ENCODE peak calls at places on chromosomes 2 and 18, in nine cellular contexts. One of them, this sample, is unnamed.

GRCh38 chr18:35355140-35355618 is 11.0 kb upstream of the ZNF24 start:
- DNase-seq in brain microvascular endothelial cell: peak
- DNase-seq in left ventricle myocardium inferior: peak
- DNase-seq in A549: no peak
- DNase-seq in astrocyte of the spinal cord: peak
- DNase-seq in neural progenitor cell: peak
- DNase-seq in cardiac fibroblast: peak
- DNase-seq in fibroblast of lung: peak
- DNase-seq in body of pancreas: peak
- DNase-seq in this sample: peak

GRCh38 chr18:9743200-9744016 is 35.3 kb downstream of the RAB31 start:
- DNase-seq in brain microvascular endothelial cell: peak
- DNase-seq in left ventricle myocardium inferior: no peak
- DNase-seq in A549: peak
- DNase-seq in astrocyte of the spinal cord: peak
- DNase-seq in neural progenitor cell: no peak
- DNase-seq in cardiac fibroblast: peak
- DNase-seq in fibroblast of lung: peak
- DNase-seq in body of pancreas: no peak
- DNase-seq in this sample: peak

GRCh38 chr18:24254071-24254470 is 115.2 kb downstream of the CABYR start:
- DNase-seq in brain microvascular endothelial cell: no peak
- DNase-seq in left ventricle myocardium inferior: no peak
- DNase-seq in A549: no peak
- DNase-seq in astrocyte of the spinal cord: no peak
- DNase-seq in neural progenitor cell: no peak
- DNase-seq in cardiac fibroblast: no peak
- DNase-seq in fibroblast of lung: no peak
- DNase-seq in body of pancreas: no peak
- DNase-seq in this sample: no peak

GRCh38 chr2:238930216-238930615 is 82.3 kb downstream of the TWIST2 start:
- DNase-seq in brain microvascular endothelial cell: no peak
- DNase-seq in left ventricle myocardium inferior: no peak
- DNase-seq in A549: no peak
- DNase-seq in astrocyte of the spinal cord: no peak
- DNase-seq in neural progenitor cell: no peak
- DNase-seq in cardiac fibroblast: no peak
- DNase-seq in fibroblast of lung: no peak
- DNase-seq in body of pancreas: no peak
- DNase-seq in this sample: no peak

GRCh38 chr18:2971741-2972552 is 41.0 kb downstream of the LPIN2 start:
- DNase-seq in brain microvascular endothelial cell: peak
- DNase-seq in left ventricle myocardium inferior: peak
- DNase-seq in A549: no peak
- DNase-seq in astrocyte of the spinal cord: peak
- DNase-seq in neural progenitor cell: no peak
- DNase-seq in cardiac fibroblast: peak
- DNase-seq in fibroblast of lung: no peak
- DNase-seq in body of pancreas: peak
- DNase-seq in this sample: no peak

GRCh38 chr2:200172944-200173481 is 133.5 kb upstream of the SPATS2L start:
- DNase-seq in brain microvascular endothelial cell: peak
- DNase-seq in left ventricle myocardium inferior: no peak
- DNase-seq in A549: no peak
- DNase-seq in astrocyte of the spinal cord: peak
- DNase-seq in neural progenitor cell: no peak
- DNase-seq in cardiac fibroblast: peak
- DNase-seq in fibroblast of lung: peak
- DNase-seq in body of pancreas: no peak
- DNase-seq in this sample: no peak

GRCh38 chr2:201483337-201483736 is 31.8 kb downstream of the STRADB start:
- DNase-seq in brain microvascular endothelial cell: no peak
- DNase-seq in left ventricle myocardium inferior: no peak
- DNase-seq in A549: no peak
- DNase-seq in astrocyte of the spinal cord: no peak
- DNase-seq in neural progenitor cell: no peak
- DNase-seq in cardiac fibroblast: no peak
- DNase-seq in fibroblast of lung: no peak
- DNase-seq in body of pancreas: no peak
- DNase-seq in this sample: no peak

GRCh38 chr18:22828171-22828570 is 105.0 kb upstream of the RBBP8 start:
- DNase-seq in brain microvascular endothelial cell: no peak
- DNase-seq in left ventricle myocardium inferior: no peak
- DNase-seq in A549: no peak
- DNase-seq in astrocyte of the spinal cord: peak
- DNase-seq in neural progenitor cell: no peak
- DNase-seq in cardiac fibroblast: peak
- DNase-seq in fibroblast of lung: peak
- DNase-seq in body of pancreas: no peak
- DNase-seq in this sample: peak

GRCh38 chr2:30649278-30649677 is 158.0 kb downstream of the CAPN13 start:
- DNase-seq in brain microvascular endothelial cell: no peak
- DNase-seq in left ventricle myocardium inferior: no peak
- DNase-seq in A549: no peak
- DNase-seq in astrocyte of the spinal cord: no peak
- DNase-seq in neural progenitor cell: no peak
- DNase-seq in cardiac fibroblast: no peak
- DNase-seq in fibroblast of lung: no peak
- DNase-seq in body of pancreas: no peak
- DNase-seq in this sample: no peak

GRCh38 chr2:38076710-38077430 is 919 bp upstream of the CYP1B1 start:
- DNase-seq in brain microvascular endothelial cell: peak
- DNase-seq in left ventricle myocardium inferior: peak
- DNase-seq in A549: peak
- DNase-seq in astrocyte of the spinal cord: peak
- DNase-seq in neural progenitor cell: peak
- DNase-seq in cardiac fibroblast: peak
- DNase-seq in fibroblast of lung: peak
- DNase-seq in body of pancreas: peak
- DNase-seq in this sample: peak

GRCh38 chr2:200467806-200468686 is 41.8 kb downstream of the KCTD18 start:
- DNase-seq in brain microvascular endothelial cell: no peak
- DNase-seq in left ventricle myocardium inferior: no peak
- DNase-seq in A549: no peak
- DNase-seq in astrocyte of the spinal cord: no peak
- DNase-seq in neural progenitor cell: no peak
- DNase-seq in cardiac fibroblast: no peak
- DNase-seq in fibroblast of lung: no peak
- DNase-seq in body of pancreas: no peak
- DNase-seq in this sample: no peak

GRCh38 chr2:206856474-206856873 is 82.8 kb upstream of the CPO start:
- DNase-seq in brain microvascular endothelial cell: peak
- DNase-seq in left ventricle myocardium inferior: no peak
- DNase-seq in A549: no peak
- DNase-seq in astrocyte of the spinal cord: peak
- DNase-seq in neural progenitor cell: no peak
- DNase-seq in cardiac fibroblast: peak
- DNase-seq in fibroblast of lung: peak
- DNase-seq in body of pancreas: no peak
- DNase-seq in this sample: peak

GRCh38 chr18:4106407-4107033 is 348.6 kb downstream of the DLGAP1 start:
- DNase-seq in brain microvascular endothelial cell: peak
- DNase-seq in left ventricle myocardium inferior: peak
- DNase-seq in A549: peak
- DNase-seq in astrocyte of the spinal cord: peak
- DNase-seq in neural progenitor cell: peak
- DNase-seq in cardiac fibroblast: peak
- DNase-seq in fibroblast of lung: peak
- DNase-seq in body of pancreas: peak
- DNase-seq in this sample: peak

GRCh38 chr2:31675485-31675901 is 94.8 kb upstream of the SRD5A2 start:
- DNase-seq in brain microvascular endothelial cell: no peak
- DNase-seq in left ventricle myocardium inferior: no peak
- DNase-seq in A549: no peak
- DNase-seq in astrocyte of the spinal cord: no peak
- DNase-seq in neural progenitor cell: peak
- DNase-seq in cardiac fibroblast: no peak
- DNase-seq in fibroblast of lung: no peak
- DNase-seq in body of pancreas: peak
- DNase-seq in this sample: no peak

GRCh38 chr2:20465716-20466391 is 19.0 kb downstream of the RHOB start:
- DNase-seq in brain microvascular endothelial cell: no peak
- DNase-seq in left ventricle myocardium inferior: no peak
- DNase-seq in A549: no peak
- DNase-seq in astrocyte of the spinal cord: no peak
- DNase-seq in neural progenitor cell: no peak
- DNase-seq in cardiac fibroblast: no peak
- DNase-seq in fibroblast of lung: no peak
- DNase-seq in body of pancreas: peak
- DNase-seq in this sample: peak

GRCh38 chr2:60552096-60552850 is 1.2 kb downstream of the BCL11A start:
- DNase-seq in brain microvascular endothelial cell: no peak
- DNase-seq in left ventricle myocardium inferior: no peak
- DNase-seq in A549: no peak
- DNase-seq in astrocyte of the spinal cord: peak
- DNase-seq in neural progenitor cell: peak
- DNase-seq in cardiac fibroblast: no peak
- DNase-seq in fibroblast of lung: peak
- DNase-seq in body of pancreas: peak
- DNase-seq in this sample: peak

GRCh38 chr2:4882421-4882820 is 809.8 kb upstream of the SOX11 start:
- DNase-seq in brain microvascular endothelial cell: peak
- DNase-seq in left ventricle myocardium inferior: no peak
- DNase-seq in A549: no peak
- DNase-seq in astrocyte of the spinal cord: peak
- DNase-seq in neural progenitor cell: no peak
- DNase-seq in cardiac fibroblast: no peak
- DNase-seq in fibroblast of lung: no peak
- DNase-seq in body of pancreas: no peak
- DNase-seq in this sample: no peak

GRCh38 chr2:239379641-239380170 is 21.1 kb downstream of the HDAC4 start:
- DNase-seq in brain microvascular endothelial cell: no peak
- DNase-seq in left ventricle myocardium inferior: no peak
- DNase-seq in A549: no peak
- DNase-seq in astrocyte of the spinal cord: no peak
- DNase-seq in neural progenitor cell: peak
- DNase-seq in cardiac fibroblast: no peak
- DNase-seq in fibroblast of lung: no peak
- DNase-seq in body of pancreas: no peak
- DNase-seq in this sample: no peak

GRCh38 chr2:40760071-40760666 is 308.3 kb upstream of the SLC8A1 start:
- DNase-seq in brain microvascular endothelial cell: peak
- DNase-seq in left ventricle myocardium inferior: no peak
- DNase-seq in A549: peak
- DNase-seq in astrocyte of the spinal cord: peak
- DNase-seq in neural progenitor cell: peak
- DNase-seq in cardiac fibroblast: peak
- DNase-seq in fibroblast of lung: peak
- DNase-seq in body of pancreas: peak
- DNase-seq in this sample: peak

DNA sequence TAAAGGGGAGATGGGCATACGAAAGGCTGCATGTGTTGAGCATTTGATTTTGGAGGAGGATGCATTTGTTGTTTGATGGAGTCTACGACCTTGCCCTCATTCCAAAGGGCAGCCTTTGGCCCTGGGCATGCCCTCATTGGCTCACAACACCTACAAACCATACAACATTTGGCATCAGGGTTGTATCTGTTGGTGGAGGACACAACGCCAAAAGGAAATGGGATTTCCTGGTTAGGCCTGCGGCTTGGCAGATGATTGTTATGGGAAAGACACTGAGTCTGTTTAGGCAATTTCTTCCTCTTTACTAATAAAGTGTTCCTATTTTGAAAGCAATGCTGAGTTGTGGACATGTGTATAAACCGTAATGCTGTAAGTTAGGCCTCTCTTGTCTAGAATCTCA is 246.9 kb downstream of the LDLRAD4 start:
- DNase-seq in brain microvascular endothelial cell: no peak
- DNase-seq in left ventricle myocardium inferior: no peak
- DNase-seq in A549: no peak
- DNase-seq in astrocyte of the spinal cord: no peak
- DNase-seq in neural progenitor cell: no peak
- DNase-seq in cardiac fibroblast: no peak
- DNase-seq in fibroblast of lung: no peak
- DNase-seq in body of pancreas: no peak
- DNase-seq in this sample: no peak
- H3K4me3 ChIP-seq in brain microvascular endothelial cell: no peak
- H3K4me3 ChIP-seq in left ventricle myocardium inferior: peak
- H3K4me3 ChIP-seq in A549: no peak
- H3K4me3 ChIP-seq in astrocyte of the spinal cord: no peak
- H3K4me3 ChIP-seq in neural progenitor cell: no peak
- H3K4me3 ChIP-seq in cardiac fibroblast: no peak
- H3K4me3 ChIP-seq in fibroblast of lung: no peak
- H3K4me3 ChIP-seq in body of pancreas: no peak
- H3K4me3 ChIP-seq in this sample: no peak

GRCh38 chr2:174145827-174146226 is 102.5 kb downstream of the OLA1 start:
- DNase-seq in brain microvascular endothelial cell: peak
- DNase-seq in left ventricle myocardium inferior: no peak
- DNase-seq in A549: no peak
- DNase-seq in astrocyte of the spinal cord: no peak
- DNase-seq in neural progenitor cell: no peak
- DNase-seq in cardiac fibroblast: peak
- DNase-seq in fibroblast of lung: no peak
- DNase-seq in body of pancreas: no peak
- DNase-seq in this sample: peak
- TF ChIP-seq CTCF in brain microvascular endothelial cell: peak
- TF ChIP-seq CTCF in left ventricle myocardium inferior: no peak
- TF ChIP-seq CTCF in A549: peak
- TF ChIP-seq CTCF in astrocyte of the spinal cord: peak
- TF ChIP-seq CTCF in neural progenitor cell: peak
- TF ChIP-seq CTCF in cardiac fibroblast: no peak
- TF ChIP-seq CTCF in fibroblast of lung: peak
- TF ChIP-seq CTCF in body of pancreas: no peak
- TF ChIP-seq CTCF in this sample: peak

DNA sequence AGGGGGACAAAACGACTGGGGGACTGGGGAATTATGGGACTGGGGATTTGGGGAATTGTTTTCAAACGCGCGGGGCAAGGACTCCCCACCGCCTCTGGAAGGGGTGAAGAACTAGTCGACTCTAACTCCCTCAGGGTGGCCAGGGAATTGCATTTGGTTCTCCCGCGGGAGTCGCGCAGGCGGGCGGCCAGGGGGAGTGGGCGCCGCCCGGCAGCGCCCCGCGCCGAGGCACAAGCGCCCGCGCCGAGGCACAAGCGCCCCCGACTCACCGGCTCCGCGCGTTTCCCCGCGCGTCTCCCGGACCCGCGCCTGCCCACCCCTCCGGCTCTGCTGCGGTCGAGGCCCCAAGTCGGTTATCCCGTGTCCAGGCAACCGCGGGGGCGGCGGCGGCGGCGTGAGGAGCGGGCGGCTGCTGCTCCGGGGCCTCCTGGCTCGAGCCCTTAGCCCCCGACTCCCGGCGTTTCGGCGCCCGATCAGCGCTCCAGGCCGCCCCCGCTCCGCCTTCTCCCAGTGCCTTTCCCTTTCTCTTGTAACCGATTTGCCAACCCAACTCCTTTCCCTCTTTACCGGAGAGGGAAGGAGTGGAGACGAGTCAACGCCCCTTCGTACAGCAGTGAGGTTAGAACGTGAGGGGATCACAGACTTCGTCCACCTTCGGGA is at the start of gene CCDC178:
- DNase-seq in brain microvascular endothelial cell: peak
- DNase-seq in left ventricle myocardium inferior: no peak
- DNase-seq in A549: peak
- DNase-seq in astrocyte of the spinal cord: peak
- DNase-seq in neural progenitor cell: peak
- DNase-seq in cardiac fibroblast: no peak
- DNase-seq in fibroblast of lung: peak
- DNase-seq in body of pancreas: peak
- DNase-seq in this sample: no peak
- H3K4me3 ChIP-seq in brain microvascular endothelial cell: peak
- H3K4me3 ChIP-seq in left ventricle myocardium inferior: peak
- H3K4me3 ChIP-seq in A549: peak
- H3K4me3 ChIP-seq in astrocyte of the spinal cord: peak
- H3K4me3 ChIP-seq in neural progenitor cell: peak
- H3K4me3 ChIP-seq in cardiac fibroblast: peak
- H3K4me3 ChIP-seq in fibroblast of lung: peak
- H3K4me3 ChIP-seq in body of pancreas: peak
- H3K4me3 ChIP-seq in this sample: peak

GRCh38 chr2:146661494-146662096 is 1183.2 kb upstream of the ACVR2A start:
- DNase-seq in brain microvascular endothelial cell: no peak
- DNase-seq in left ventricle myocardium inferior: no peak
- DNase-seq in A549: peak
- DNase-seq in astrocyte of the spinal cord: peak
- DNase-seq in neural progenitor cell: peak
- DNase-seq in cardiac fibroblast: peak
- DNase-seq in fibroblast of lung: peak
- DNase-seq in body of pancreas: no peak
- DNase-seq in this sample: peak
- TF ChIP-seq CTCF in brain microvascular endothelial cell: peak
- TF ChIP-seq CTCF in left ventricle myocardium inferior: peak
- TF ChIP-seq CTCF in A549: peak
- TF ChIP-seq CTCF in astrocyte of the spinal cord: peak
- TF ChIP-seq CTCF in neural progenitor cell: peak
- TF ChIP-seq CTCF in cardiac fibroblast: peak
- TF ChIP-seq CTCF in fibroblast of lung: peak
- TF ChIP-seq CTCF in body of pancreas: peak
- TF ChIP-seq CTCF in this sample: peak